ENCODE peak calls at places on chromosome 10, in six cellular contexts. One of them, this sample, is unnamed.

GRCh38 chr10:70145666-70146488 is 623 bp downstream of the TYSND1 start:
- DNase-seq in neural crest cell: peak; percentile 64
- DNase-seq in activated T-cell treated with anti-CD3 and anti-CD28 coated beads, Interleukin-2, amount 50 U/mL, for 48 hours: peak; percentile 84
- DNase-seq in NCI-H1436: peak; percentile 39
- DNase-seq in upper lobe of left lung: peak; percentile 93
- DNase-seq in NCI-H1417 treated with DMSO at 0.1 percent for 48 hours: no peak
- DNase-seq in this sample: peak; percentile 28

GRCh38 chr10:75530337-75530736 is 98.9 kb downstream of the LRMDA start:
- DNase-seq in activated T-cell treated with anti-CD3 and anti-CD28 coated beads, Interleukin-2, amount 50 U/mL, for 48 hours: no peak
- DNase-seq in upper lobe of left lung: no peak
- DNase-seq in NCI-H1417 treated with DMSO at 0.1 percent for 48 hours: no peak
- DNase-seq in NCI-H1436: no peak
- DNase-seq in neural crest cell: no peak
- DNase-seq in this sample: no peak

GRCh38 chr10:76581685-76582084 is 1055.9 kb downstream of the KCNMA1 start:
- DNase-seq in upper lobe of left lung: no peak
- DNase-seq in neural crest cell: no peak
- DNase-seq in NCI-H1417 treated with DMSO at 0.1 percent for 48 hours: peak; percentile 39
- DNase-seq in activated T-cell treated with anti-CD3 and anti-CD28 coated beads, Interleukin-2, amount 50 U/mL, for 48 hours: no peak
- DNase-seq in NCI-H1436: no peak
- DNase-seq in this sample: no peak

GRCh38 chr10:132001238-132001977 is 19.7 kb upstream of the BNIP3 start:
- DNase-seq in neural crest cell: no peak
- DNase-seq in upper lobe of left lung: no peak
- DNase-seq in NCI-H1417 treated with DMSO at 0.1 percent for 48 hours: no peak
- DNase-seq in activated T-cell treated with anti-CD3 and anti-CD28 coated beads, Interleukin-2, amount 50 U/mL, for 48 hours: no peak
- DNase-seq in NCI-H1436: peak; percentile 73
- DNase-seq in this sample: no peak

GRCh38 chr10:51342381-51342780 is 268.1 kb downstream of the PRKG1 start:
- DNase-seq in NCI-H1417 treated with DMSO at 0.1 percent for 48 hours: no peak
- DNase-seq in NCI-H1436: no peak
- DNase-seq in neural crest cell: no peak
- DNase-seq in activated T-cell treated with anti-CD3 and anti-CD28 coated beads, Interleukin-2, amount 50 U/mL, for 48 hours: no peak
- DNase-seq in upper lobe of left lung: no peak
- DNase-seq in this sample: no peak

GRCh38 chr10:51073035-51073434 is 1.3 kb upstream of the PRKG1 start:
- DNase-seq in activated T-cell treated with anti-CD3 and anti-CD28 coated beads, Interleukin-2, amount 50 U/mL, for 48 hours: no peak
- DNase-seq in upper lobe of left lung: no peak
- DNase-seq in NCI-H1417 treated with DMSO at 0.1 percent for 48 hours: no peak
- DNase-seq in NCI-H1436: no peak
- DNase-seq in neural crest cell: no peak
- DNase-seq in this sample: no peak

GRCh38 chr10:32328499-32328898 is 18.5 kb downstream of the EPC1 start:
- DNase-seq in upper lobe of left lung: no peak
- DNase-seq in NCI-H1417 treated with DMSO at 0.1 percent for 48 hours: no peak
- DNase-seq in neural crest cell: no peak
- DNase-seq in activated T-cell treated with anti-CD3 and anti-CD28 coated beads, Interleukin-2, amount 50 U/mL, for 48 hours: no peak
- DNase-seq in NCI-H1436: no peak
- DNase-seq in this sample: no peak

GRCh38 chr10:4353059-4353655 is 472.9 kb upstream of the AKR1E2 start:
- DNase-seq in upper lobe of left lung: no peak
- DNase-seq in neural crest cell: no peak
- DNase-seq in NCI-H1417 treated with DMSO at 0.1 percent for 48 hours: no peak
- DNase-seq in activated T-cell treated with anti-CD3 and anti-CD28 coated beads, Interleukin-2, amount 50 U/mL, for 48 hours: no peak
- DNase-seq in NCI-H1436: no peak
- DNase-seq in this sample: no peak

GRCh38 chr10:91709394-91709798 is 76.5 kb upstream of the PPP1R3C start:
- DNase-seq in neural crest cell: no peak
- DNase-seq in NCI-H1436: peak; percentile 77
- DNase-seq in activated T-cell treated with anti-CD3 and anti-CD28 coated beads, Interleukin-2, amount 50 U/mL, for 48 hours: no peak
- DNase-seq in upper lobe of left lung: no peak
- DNase-seq in NCI-H1417 treated with DMSO at 0.1 percent for 48 hours: no peak
- DNase-seq in this sample: no peak

GRCh38 chr10:58517481-58518355 is 5.0 kb downstream of the BICC1 start:
- DNase-seq in NCI-H1417 treated with DMSO at 0.1 percent for 48 hours: no peak
- DNase-seq in neural crest cell: no peak
- DNase-seq in upper lobe of left lung: no peak
- DNase-seq in NCI-H1436: no peak
- DNase-seq in activated T-cell treated with anti-CD3 and anti-CD28 coated beads, Interleukin-2, amount 50 U/mL, for 48 hours: no peak
- DNase-seq in this sample: no peak

GRCh38 chr10:103640436-103641181 is 147.1 kb downstream of the NEURL1 start:
- DNase-seq in upper lobe of left lung: no peak
- DNase-seq in neural crest cell: no peak
- DNase-seq in NCI-H1417 treated with DMSO at 0.1 percent for 48 hours: no peak
- DNase-seq in activated T-cell treated with anti-CD3 and anti-CD28 coated beads, Interleukin-2, amount 50 U/mL, for 48 hours: no peak
- DNase-seq in NCI-H1436: no peak
- DNase-seq in this sample: no peak

GRCh38 chr10:125060851-125061556 is 99.4 kb downstream of the CTBP2 start:
- DNase-seq in upper lobe of left lung: peak; percentile 77
- DNase-seq in activated T-cell treated with anti-CD3 and anti-CD28 coated beads, Interleukin-2, amount 50 U/mL, for 48 hours: peak; percentile 62
- DNase-seq in NCI-H1417 treated with DMSO at 0.1 percent for 48 hours: no peak
- DNase-seq in neural crest cell: peak; percentile 67
- DNase-seq in NCI-H1436: peak; percentile 67
- DNase-seq in this sample: peak; percentile 43

GRCh38 chr10:104589871-104590270 is 51.2 kb upstream of the SORCS3 start:
- DNase-seq in upper lobe of left lung: no peak
- DNase-seq in NCI-H1417 treated with DMSO at 0.1 percent for 48 hours: no peak
- DNase-seq in activated T-cell treated with anti-CD3 and anti-CD28 coated beads, Interleukin-2, amount 50 U/mL, for 48 hours: no peak
- DNase-seq in NCI-H1436: no peak
- DNase-seq in neural crest cell: no peak
- DNase-seq in this sample: no peak

GRCh38 chr10:103929396-103929921 is 11.5 kb upstream of the STN1 start:
- DNase-seq in upper lobe of left lung: no peak
- DNase-seq in NCI-H1417 treated with DMSO at 0.1 percent for 48 hours: no peak
- DNase-seq in activated T-cell treated with anti-CD3 and anti-CD28 coated beads, Interleukin-2, amount 50 U/mL, for 48 hours: no peak
- DNase-seq in NCI-H1436: peak; percentile 18
- DNase-seq in neural crest cell: no peak
- DNase-seq in this sample: no peak

GRCh38 chr10:1625079-1625478 is 112.2 kb downstream of the ADARB2 start:
- DNase-seq in NCI-H1436: no peak
- DNase-seq in upper lobe of left lung: no peak
- DNase-seq in activated T-cell treated with anti-CD3 and anti-CD28 coated beads, Interleukin-2, amount 50 U/mL, for 48 hours: no peak
- DNase-seq in neural crest cell: no peak
- DNase-seq in NCI-H1417 treated with DMSO at 0.1 percent for 48 hours: no peak
- DNase-seq in this sample: no peak

GRCh38 chr10:21315321-21316220 is 209.9 kb downstream of the SKIDA1 start:
- DNase-seq in neural crest cell: peak; percentile 47
- DNase-seq in activated T-cell treated with anti-CD3 and anti-CD28 coated beads, Interleukin-2, amount 50 U/mL, for 48 hours: no peak
- DNase-seq in upper lobe of left lung: no peak
- DNase-seq in NCI-H1417 treated with DMSO at 0.1 percent for 48 hours: no peak
- DNase-seq in NCI-H1436: no peak
- DNase-seq in this sample: peak; percentile 87

GRCh38 chr10:90321132-90321816 is 536.6 kb downstream of the HTR7 start:
- DNase-seq in NCI-H1436: no peak
- DNase-seq in activated T-cell treated with anti-CD3 and anti-CD28 coated beads, Interleukin-2, amount 50 U/mL, for 48 hours: no peak
- DNase-seq in upper lobe of left lung: no peak
- DNase-seq in neural crest cell: no peak
- DNase-seq in NCI-H1417 treated with DMSO at 0.1 percent for 48 hours: no peak
- DNase-seq in this sample: no peak

GRCh38 chr10:44989621-44990301 is 11.0 kb upstream of the ZNF22 start:
- DNase-seq in NCI-H1417 treated with DMSO at 0.1 percent for 48 hours: no peak
- DNase-seq in activated T-cell treated with anti-CD3 and anti-CD28 coated beads, Interleukin-2, amount 50 U/mL, for 48 hours: no peak
- DNase-seq in upper lobe of left lung: no peak
- DNase-seq in neural crest cell: no peak
- DNase-seq in NCI-H1436: no peak
- DNase-seq in this sample: no peak

GRCh38 chr10:93815304-93816091 is 57.8 kb downstream of the LGI1 start:
- DNase-seq in upper lobe of left lung: no peak
- DNase-seq in neural crest cell: peak; percentile 19
- DNase-seq in activated T-cell treated with anti-CD3 and anti-CD28 coated beads, Interleukin-2, amount 50 U/mL, for 48 hours: no peak
- DNase-seq in NCI-H1417 treated with DMSO at 0.1 percent for 48 hours: no peak
- DNase-seq in NCI-H1436: no peak
- DNase-seq in this sample: peak; percentile 35

GRCh38 chr10:31723074-31723750 is 205.4 kb downstream of the ARHGAP12 start:
- DNase-seq in NCI-H1417 treated with DMSO at 0.1 percent for 48 hours: no peak
- DNase-seq in activated T-cell treated with anti-CD3 and anti-CD28 coated beads, Interleukin-2, amount 50 U/mL, for 48 hours: no peak
- DNase-seq in NCI-H1436: no peak
- DNase-seq in neural crest cell: no peak
- DNase-seq in upper lobe of left lung: no peak
- DNase-seq in this sample: no peak

GRCh38 chr10:98030093-98030821 is at the start of gene CRTAC1:
- DNase-seq in upper lobe of left lung: peak; percentile 94
- DNase-seq in NCI-H1436: peak; percentile 86
- DNase-seq in activated T-cell treated with anti-CD3 and anti-CD28 coated beads, Interleukin-2, amount 50 U/mL, for 48 hours: peak; percentile 26
- DNase-seq in NCI-H1417 treated with DMSO at 0.1 percent for 48 hours: no peak
- DNase-seq in neural crest cell: peak; percentile 69
- DNase-seq in this sample: peak; percentile 66

GRCh38 chr10:110843031-110843430 is 28.7 kb upstream of the PDCD4 start:
- DNase-seq in NCI-H1417 treated with DMSO at 0.1 percent for 48 hours: no peak
- DNase-seq in upper lobe of left lung: no peak
- DNase-seq in neural crest cell: no peak
- DNase-seq in NCI-H1436: peak; percentile 62
- DNase-seq in activated T-cell treated with anti-CD3 and anti-CD28 coated beads, Interleukin-2, amount 50 U/mL, for 48 hours: peak; percentile 64
- DNase-seq in this sample: no peak

GRCh38 chr10:76202777-76203176 is 771.4 kb downstream of the LRMDA start:
- DNase-seq in NCI-H1436: no peak
- DNase-seq in neural crest cell: no peak
- DNase-seq in upper lobe of left lung: no peak
- DNase-seq in activated T-cell treated with anti-CD3 and anti-CD28 coated beads, Interleukin-2, amount 50 U/mL, for 48 hours: no peak
- DNase-seq in NCI-H1417 treated with DMSO at 0.1 percent for 48 hours: no peak
- DNase-seq in this sample: no peak

GRCh38 chr10:93380043-93380565 is 102.0 kb downstream of the MYOF start:
- DNase-seq in neural crest cell: no peak
- DNase-seq in NCI-H1417 treated with DMSO at 0.1 percent for 48 hours: no peak
- DNase-seq in NCI-H1436: no peak
- DNase-seq in activated T-cell treated with anti-CD3 and anti-CD28 coated beads, Interleukin-2, amount 50 U/mL, for 48 hours: no peak
- DNase-seq in upper lobe of left lung: no peak
- DNase-seq in this sample: no peak

GRCh38 chr10:98055875-98056516 is 25.6 kb upstream of the CRTAC1 start:
- DNase-seq in upper lobe of left lung: no peak
- DNase-seq in activated T-cell treated with anti-CD3 and anti-CD28 coated beads, Interleukin-2, amount 50 U/mL, for 48 hours: peak; percentile 33
- DNase-seq in neural crest cell: peak; percentile 50
- DNase-seq in NCI-H1436: no peak
- DNase-seq in NCI-H1417 treated with DMSO at 0.1 percent for 48 hours: no peak
- DNase-seq in this sample: no peak

This sample was measured in HAP-1.